ENCODE peak calls at places on chromosomes 4 and X, in four cellular contexts. U is GM23338, A is A549, D is HCT116. X is an unnamed sample.

GRCh38 chrX:51614353-51614752 is 4.4 kb downstream of the CENPVL3 start:
- DNase-seq in U (peak; percentile 70), A (peak; percentile 14), D (peak; percentile 6), X (peak; percentile 10)

GRCh38 chr4:4930677-4931076 is 71.2 kb downstream of the MSX1 start:
- DNase-seq in D (no peak), A (no peak), U (no peak), X (no peak)

GRCh38 chr4:37653601-37654000 is 32.6 kb downstream of the RELL1 start:
- DNase-seq in D (no peak), U (peak; percentile 48), A (no peak), X (peak; percentile 38)

GRCh38 chrX:124113799-124114600 is 152.5 kb downstream of the STAG2 start:
- DNase-seq in D (no peak), A (no peak), U (no peak), X (no peak)

GRCh38 chr4:127196656-127197352 is 436.0 kb upstream of the INTU start:
- DNase-seq in U (no peak), D (no peak), A (no peak), X (no peak)

GRCh38 chrX:72470111-72470510 is 102.5 kb downstream of the HDAC8 start:
- DNase-seq in U (no peak), A (no peak), D (no peak), X (no peak)

GRCh38 chr4:44725166-44725565 is 1.2 kb downstream of the GNPDA2 start:
- DNase-seq in U (no peak), A (no peak), D (no peak), X (no peak)

GRCh38 chr4:28774344-28774743 is 1913.7 kb downstream of the STIM2 start:
- DNase-seq in D (no peak), A (no peak), U (no peak), X (no peak)

GRCh38 chr4:130183796-130184195 is 1087.8 kb downstream of the C4orf33 start:
- DNase-seq in D (no peak), A (no peak), U (no peak), X (no peak)

GRCh38 chr4:75723117-75723801 is 1.1 kb upstream of the USO1 start:
- DNase-seq in A (no peak), U (no peak), D (no peak), X (no peak)

GRCh38 chrX:19566359-19567141 is 51.2 kb upstream of the MAP3K15 start:
- DNase-seq in A (no peak), D (no peak), U (peak; percentile 22), X (peak; percentile 57)

GRCh38 chr4:26425953-26426352 is 64.3 kb downstream of the CCKAR start:
- DNase-seq in U (no peak), D (no peak), A (no peak), X (no peak)

GRCh38 chr4:115101675-115102074 is 11.7 kb downstream of the NDST4 start:
- DNase-seq in U (no peak), A (no peak), D (no peak), X (no peak)

GRCh38 chrX:102651968-102652744 is 873 bp downstream of the GPRASP1 start:
- DNase-seq in A (peak; percentile 16), D (no peak), U (peak; percentile 69), X (no peak)

GRCh38 chrX:51608071-51608470 is 10.6 kb downstream of the CENPVL3 start:
- DNase-seq in A (no peak), U (no peak), D (no peak), X (no peak)

GRCh38 chr4:52574036-52574435 is 85.1 kb downstream of the USP46 start:
- DNase-seq in D (no peak), A (no peak), U (no peak), X (no peak)

GRCh38 chr4:152007108-152007507 is 246.3 kb upstream of the GATB start:
- DNase-seq in U (no peak), D (no peak), A (no peak), X (no peak)

GRCh38 chr4:121684016-121684415 is 12.8 kb downstream of the ANXA5 start:
- DNase-seq in D (no peak), A (no peak), U (no peak), X (no peak)

GRCh38 chrX:118117069-118117405 is 427 bp upstream of the KLHL13 start:
- DNase-seq in U (no peak), A (no peak), D (no peak), X (peak; percentile 18)

GRCh38 chr4:117284736-117285135 is 199.4 kb upstream of the TRAM1L1 start:
- DNase-seq in A (no peak), U (no peak), D (no peak), X (no peak)

GRCh38 chr4:80423553-80424224 is 88.2 kb downstream of the CFAP299 start:
- DNase-seq in A (no peak), D (no peak), U (no peak), X (no peak)

GRCh38 chr4:101856149-101856548 is 65.6 kb downstream of the BANK1 start:
- DNase-seq in A (no peak), D (no peak), U (no peak), X (no peak)

GRCh38 chr4:5156677-5157076 is 105.4 kb downstream of the STK32B start:
- DNase-seq in D (no peak), A (no peak), U (no peak), X (no peak)

GRCh38 chrX:65644621-65645287 is 22.7 kb upstream of the MSN start:
- DNase-seq in A (peak; percentile 67), D (peak; percentile 39), U (no peak), X (no peak)

GRCh38 chrX:68835468-68835867 is 6.6 kb downstream of the EFNB1 start:
- DNase-seq in U (no peak), D (no peak), A (no peak), X (no peak)

GRCh38 chrX:115378471-115378870 is 89.0 kb downstream of the LUZP4 start:
- DNase-seq in U (no peak), A (no peak), D (no peak), X (no peak)

GRCh38 chrX:111447298-111447697 is 35.3 kb upstream of the DCX start:
- DNase-seq in D (peak; percentile 4), A (no peak), U (peak; percentile 57), X (no peak)

GRCh38 chrX:151754641-151755215 is 20.2 kb downstream of the CNGA2 start:
- DNase-seq in U (no peak), A (no peak), D (no peak), X (no peak)

GRCh38 chr4:53455766-53456165 is 78.3 kb downstream of the FIP1L1 start:
- DNase-seq in D (no peak), U (no peak), A (no peak), X (no peak)

GRCh38 chr4:100014616-100015015 is 64.5 kb upstream of the H2AZ1 start:
- DNase-seq in U (no peak), A (no peak), D (no peak), X (no peak)

GRCh38 chrX:100674705-100675104 is 30.7 kb downstream of the SRPX2 start:
- DNase-seq in U (no peak), D (no peak), A (no peak), X (no peak)

GRCh38 chr4:177728361-177729152 is 286.3 kb upstream of the AGA start:
- DNase-seq in U (peak; percentile 2), A (no peak), D (peak; percentile 89), X (no peak)

GRCh38 chrX:30649859-30650258 is 3.4 kb upstream of the GK start:
- DNase-seq in U (no peak), A (no peak), D (no peak), X (no peak)

GRCh38 chrX:38175140-38175539 is 45.5 kb downstream of the SRPX start:
- DNase-seq in D (peak; percentile 24), A (peak; percentile 18), U (peak; percentile 64), X (peak; percentile 2)

GRCh38 chrX:2452317-2452784 is 48.4 kb downstream of the DHRSX start:
- DNase-seq in D (peak; percentile 90), U (no peak), A (no peak), X (no peak)

GRCh38 chr4:147877308-147877771 is 145.5 kb downstream of the ARHGAP10 start:
- DNase-seq in U (no peak), A (no peak), D (no peak), X (no peak)
- TF ChIP-seq REST in U (no peak), A (no peak), D (no peak), X (no peak)

GRCh38 chrX:53036149-53036548 is 12.4 kb upstream of the GPR173 start:
- DNase-seq in A (no peak), D (no peak), U (no peak), X (no peak)
- TF ChIP-seq REST in A (peak; percentile 58), D (peak; percentile 27), U (peak; percentile 56), X (peak; percentile 82)

DNA sequence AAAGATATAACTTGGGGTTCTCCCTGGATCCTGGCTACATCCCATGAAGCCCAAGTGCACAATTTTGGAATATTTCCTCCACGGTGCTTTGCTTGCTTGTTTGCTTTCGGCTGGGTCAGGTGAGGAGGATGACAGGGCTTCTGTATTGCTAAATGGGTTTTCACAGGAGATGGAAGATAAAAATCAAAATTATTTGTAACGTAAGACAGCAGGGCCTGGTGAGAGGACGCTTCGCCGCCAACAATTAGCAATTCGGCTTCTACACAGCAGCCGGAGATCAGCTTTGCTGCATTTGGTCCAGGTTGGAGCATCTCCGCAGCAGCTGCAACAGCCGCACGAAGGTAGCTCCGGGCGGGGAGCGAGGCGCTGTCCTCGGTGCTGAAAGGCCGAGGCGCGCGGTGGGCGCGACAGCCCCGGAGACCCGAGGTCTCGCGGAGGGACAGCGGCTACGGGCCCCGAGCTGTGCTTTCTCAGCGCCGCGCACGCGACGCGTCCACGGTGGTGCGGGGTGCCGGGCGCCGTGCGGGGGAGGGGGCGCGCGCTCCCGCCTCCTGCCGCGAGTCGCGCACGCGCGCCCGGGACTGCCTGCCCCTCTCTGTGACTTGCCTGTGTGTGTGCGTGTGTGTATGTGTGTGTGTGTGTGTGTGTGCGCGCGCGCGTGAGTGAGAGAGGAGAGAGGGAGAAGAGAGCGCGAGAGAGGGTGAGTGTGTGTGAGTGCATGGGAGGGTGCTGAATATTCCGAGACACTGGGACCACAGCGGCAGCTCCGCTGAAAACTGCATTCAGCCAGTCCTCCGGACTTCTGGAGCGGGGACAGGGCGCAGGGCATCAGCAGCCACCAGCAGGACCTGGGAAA is at the start of gene GRIA2:
- DNase-seq in A (peak; percentile 15), D (no peak), U (peak; percentile 78), X (no peak)
- TF ChIP-seq REST in A (peak; percentile 94), D (peak; percentile 59), U (peak; percentile 97), X (peak; percentile 98)

GRCh38 chrX:69996102-69996468 is 53.7 kb downstream of the AWAT2 start:
- DNase-seq in U (no peak), D (no peak), A (no peak), X (no peak)
- TF ChIP-seq REST in U (no peak), D (no peak), A (no peak), X (no peak)

GRCh38 chrX:120251471-120252011 is 929 bp downstream of the ZBTB33 start:
- DNase-seq in A (peak; percentile 31), D (no peak), U (peak; percentile 32), X (peak; percentile 25)

GRCh38 chrX:120253784-120254183 is 3.2 kb downstream of the ZBTB33 start:
- DNase-seq in A (no peak), U (no peak), D (no peak), X (no peak)

GRCh38 chrX:120244735-120245498 is 5.7 kb upstream of the ZBTB33 start:
- DNase-seq in D (peak; percentile 77), A (peak; percentile 63), U (peak; percentile 81), X (peak; percentile 75)

GRCh38 chrX:120250522-120251271 is at the start of gene ZBTB33:
- DNase-seq in U (peak; percentile 94), D (peak; percentile 88), A (peak; percentile 77), X (peak; percentile 67)
- TF ChIP-seq REST in U (no peak), D (no peak), A (no peak), X (no peak)

X was measured in HL-60.